ENCODE peak calls at places on chromosomes 13 and 19, in four cellular contexts. J is bronchial epithelial cell, A is IMR-90, W is neural crest cell. U is an unnamed sample.

GRCh38 chr19:31102674-31103073 is 246.6 kb downstream of the TSHZ3 start:
- DNase-seq in A (no peak), J (no peak), W (no peak), U (no peak)

GRCh38 chr13:61727714-61728275 is 312.1 kb upstream of the PCDH20 start:
- DNase-seq in A (no peak), W (no peak), J (peak), U (peak)

GRCh38 chr19:4046946-4047683 is 19.6 kb downstream of the ZBTB7A start:
- DNase-seq in W (no peak), A (no peak), J (no peak), U (no peak)

GRCh38 chr19:53432088-53432661 is 391 bp downstream of the ZNF761 start:
- DNase-seq in J (peak), W (peak), A (peak), U (peak)

GRCh38 chr13:90015565-90016507 is 1331.7 kb upstream of the MIR17HG start:
- DNase-seq in W (no peak), A (no peak), J (peak), U (no peak)

GRCh38 chr19:14670408-14670807 is 4.2 kb downstream of the ADGRE3 start:
- DNase-seq in J (no peak), A (no peak), W (no peak), U (no peak)

GRCh38 chr13:113364371-113364932 is 522 bp upstream of the GRTP1 start:
- DNase-seq in J (no peak), A (no peak), W (peak), U (peak)

GRCh38 chr13:50457430-50458393 is 385.8 kb downstream of the DLEU7 start:
- DNase-seq in W (no peak), J (no peak), A (no peak), U (no peak)

GRCh38 chr13:71242191-71242590 is 624.8 kb downstream of the DACH1 start:
- DNase-seq in W (no peak), A (no peak), J (no peak), U (no peak)

GRCh38 chr19:12543855-12544254 is 7.4 kb downstream of the ZNF564 start:
- DNase-seq in A (no peak), W (no peak), J (peak), U (peak)

GRCh38 chr13:93800342-93800741 is 573.7 kb downstream of the GPC6 start:
- DNase-seq in J (no peak), A (no peak), W (no peak), U (no peak)

GRCh38 chr19:11708457-11708856 is 30.3 kb downstream of the ZNF823 start:
- DNase-seq in A (no peak), W (no peak), J (no peak), U (no peak)

GRCh38 chr19:7681336-7682174 is 922 bp downstream of the TRAPPC5 start:
- DNase-seq in J (peak), A (peak), W (peak), U (peak)

DNA sequence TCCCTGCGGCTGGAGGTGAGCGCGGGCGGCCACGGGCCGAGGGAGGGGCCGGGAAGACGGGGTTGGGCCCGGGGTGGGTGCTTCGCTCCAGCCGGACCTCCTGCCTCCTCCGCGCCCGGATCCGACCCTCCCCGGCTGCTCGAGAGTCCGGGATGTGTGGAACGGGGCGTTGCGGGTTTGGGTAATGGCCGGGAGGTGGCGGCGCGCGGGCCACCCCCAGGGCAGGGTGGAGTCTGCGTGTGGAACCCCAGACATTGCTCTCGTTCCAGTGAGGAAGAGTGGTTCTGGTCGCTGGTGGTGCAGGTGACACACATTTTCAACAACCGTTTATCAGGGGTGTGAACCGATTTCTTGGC is 38.8 kb downstream of the ARHGEF7 start:
- DNase-seq in J (peak), A (no peak), W (no peak), U (no peak)
- TF ChIP-seq CTCF in J (no peak), A (no peak), W (no peak), U (no peak)

DNA sequence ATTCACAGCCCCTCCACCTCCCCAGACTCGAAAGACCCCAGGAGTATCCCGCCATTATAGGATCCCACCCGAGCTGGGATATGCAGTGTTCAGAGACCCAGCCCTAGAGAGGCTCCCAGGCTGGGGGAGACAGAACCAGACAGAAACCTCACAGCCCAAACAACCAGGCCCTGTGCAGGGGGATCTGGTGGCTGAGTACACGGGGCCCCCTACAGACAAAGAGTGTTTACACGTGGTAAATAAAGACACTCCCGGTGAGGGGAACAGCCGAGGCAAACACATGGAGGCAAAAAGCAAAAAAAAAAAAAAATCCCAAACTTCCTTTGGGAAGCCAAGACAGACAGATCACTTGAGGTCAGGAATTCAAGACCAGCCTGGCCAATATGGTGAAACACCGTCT is 25.1 kb downstream of the TINCR start:
- DNase-seq in A (no peak), W (no peak), J (no peak), U (no peak)
- TF ChIP-seq CTCF in A (peak), W (no peak), J (no peak), U (no peak)

GRCh38 chr19:44958090-44958489 is 2.9 kb downstream of the CLPTM1 start:
- DNase-seq in J (no peak), W (no peak), A (no peak), U (no peak)

GRCh38 chr19:44955500-44956439 is 590 bp downstream of the CLPTM1 start:
- DNase-seq in A (no peak), J (peak), W (no peak), U (peak)

GRCh38 chr19:44951179-44952159 is 3.7 kb upstream of the CLPTM1 start:
- DNase-seq in W (peak), A (peak), J (peak), U (peak)

GRCh38 chr19:44954278-44954648 is 917 bp upstream of the CLPTM1 start:
- DNase-seq in J (no peak), A (no peak), W (no peak), U (no peak)

DNA sequence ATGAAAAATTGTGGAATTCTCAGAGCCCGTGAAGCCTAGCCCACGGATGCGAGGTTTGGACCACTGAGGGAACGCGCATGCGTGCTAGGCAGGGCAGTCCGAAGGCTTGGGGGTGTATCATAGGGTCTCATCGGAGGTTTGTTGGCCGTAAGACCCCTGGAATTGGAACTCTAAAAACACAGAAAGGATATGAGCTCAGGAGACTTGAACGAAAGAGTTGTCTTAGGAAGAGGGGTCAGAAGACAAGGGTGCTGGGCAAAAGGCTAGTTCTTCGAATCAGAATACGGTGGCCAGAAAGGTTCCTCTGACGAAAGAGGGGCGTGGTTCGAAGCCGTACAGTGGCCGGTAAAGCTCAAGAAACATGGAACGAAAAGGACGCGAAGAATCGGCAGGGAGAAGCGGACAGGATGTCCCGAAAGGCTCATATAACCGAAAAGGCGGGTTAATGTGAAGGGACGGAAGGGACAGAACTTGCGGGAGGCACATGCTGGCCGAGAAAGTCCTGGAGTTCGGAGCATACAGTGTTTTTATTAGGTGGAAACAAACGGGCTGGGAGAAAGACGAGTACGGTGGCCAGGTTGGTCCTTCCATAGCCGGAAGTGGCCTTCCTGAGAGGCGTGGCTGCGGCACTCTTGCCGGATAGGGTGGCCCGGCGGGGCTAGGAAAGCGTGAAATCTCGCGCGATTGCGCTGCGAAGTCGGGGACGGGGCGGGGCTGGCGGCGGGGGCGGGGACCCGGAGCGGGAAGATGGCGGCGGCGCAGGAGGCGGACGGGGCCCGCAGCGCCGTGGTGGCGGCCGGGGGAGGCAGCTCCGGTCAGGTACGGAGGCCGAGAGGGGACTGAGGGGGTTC is at the start of gene CLPTM1:
- DNase-seq in J (peak), W (peak), A (peak), U (peak)
- TF ChIP-seq CTCF in J (no peak), W (no peak), A (no peak), U (no peak)

DNA sequence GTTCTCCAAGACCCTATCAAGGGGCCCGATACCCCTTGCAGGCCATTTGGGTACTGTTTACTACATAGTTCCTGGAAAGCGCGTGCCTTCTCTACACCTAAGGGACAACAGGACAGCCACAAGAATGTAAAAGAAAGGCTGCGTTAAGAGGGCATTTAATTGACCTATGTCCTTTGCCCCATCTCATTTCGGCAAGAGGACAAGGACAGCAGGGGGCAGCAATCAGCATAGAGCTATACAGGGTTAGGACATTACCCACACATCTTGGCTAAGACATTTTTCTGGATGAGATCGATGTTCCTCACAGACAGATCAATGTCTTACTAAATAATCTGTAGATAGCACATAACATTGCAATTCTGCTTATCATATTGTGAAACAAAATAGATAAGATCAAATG is 41.2 kb downstream of the FLT3 start:
- DNase-seq in W (peak), A (peak), J (peak), U (peak)
- TF ChIP-seq CTCF in W (peak), A (peak), J (peak), U (peak)

DNA sequence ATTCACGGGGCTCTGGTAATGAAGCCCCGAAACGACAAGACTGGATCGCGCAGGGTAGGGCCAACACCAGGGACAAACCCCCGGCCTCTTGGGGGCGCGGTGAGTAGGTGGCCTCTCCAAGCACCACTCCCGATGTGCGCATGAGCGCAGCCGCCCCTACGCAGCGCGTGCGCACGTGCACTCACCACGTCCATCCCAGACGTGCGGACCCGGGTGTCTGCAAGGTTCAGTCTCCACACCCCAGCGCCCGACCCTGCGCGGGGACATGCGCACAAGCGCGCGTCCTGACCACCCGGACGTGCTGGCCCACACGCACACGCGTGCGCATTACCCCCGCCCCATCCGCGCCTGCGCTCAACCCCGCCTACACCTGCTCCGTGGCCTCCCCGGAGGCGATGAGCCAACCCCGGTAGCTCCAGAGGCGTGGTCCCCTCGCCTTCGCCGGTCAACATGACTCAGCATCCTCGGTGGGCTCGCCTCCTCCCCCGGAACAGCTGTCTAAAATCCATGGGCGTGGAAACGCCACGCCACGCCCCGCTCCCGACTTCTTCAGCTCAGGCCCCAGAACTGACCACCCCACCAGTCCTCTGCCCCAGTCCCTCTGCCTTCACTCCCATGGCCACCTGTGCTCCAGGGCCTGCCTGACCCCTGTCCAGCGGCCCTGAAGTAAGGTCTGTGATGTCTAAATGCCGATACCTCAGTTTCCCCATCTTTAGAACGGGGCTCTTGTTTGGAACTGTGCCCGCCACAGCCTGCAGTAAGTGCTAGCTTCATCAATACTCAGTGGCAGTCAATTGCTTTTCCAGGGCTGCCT is 5.6 kb upstream of the GPI start:
- DNase-seq in J (peak), W (peak), A (peak), U (peak)
- TF ChIP-seq CTCF in J (peak), W (peak), A (peak), U (peak)

DNA sequence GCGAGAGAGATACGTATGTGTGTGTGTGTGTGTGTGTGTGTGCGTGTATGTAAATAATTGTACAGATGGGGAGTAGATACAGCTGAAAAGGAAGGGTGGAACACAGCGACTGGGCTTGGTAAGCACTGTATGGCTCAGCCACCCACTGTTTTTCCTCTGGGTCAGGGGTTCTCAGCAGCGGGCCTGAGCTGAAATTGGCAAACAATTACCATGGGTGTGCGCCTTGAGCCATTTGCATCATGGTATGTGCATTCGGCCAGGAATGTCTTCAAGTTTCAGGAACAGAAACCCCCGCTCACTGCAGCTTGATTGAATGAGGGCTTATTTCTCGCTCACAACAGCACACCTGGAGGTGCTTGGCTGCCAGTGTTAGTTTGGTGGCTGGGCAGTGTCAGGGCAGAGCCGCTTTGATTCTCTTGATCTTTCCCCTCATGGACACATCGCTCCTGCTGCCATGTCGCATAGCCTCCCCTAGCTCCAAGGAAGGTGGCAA is 126.7 kb downstream of the SIPA1L3 start:
- DNase-seq in J (no peak), W (no peak), A (no peak), U (no peak)
- TF ChIP-seq CTCF in J (no peak), W (no peak), A (no peak), U (no peak)

GRCh38 chr19:16862826-16863405 is 25.9 kb upstream of the F2RL3 start:
- DNase-seq in A (no peak), J (no peak), W (no peak), U (no peak)

GRCh38 chr19:16859626-16860025 is 29.2 kb upstream of the F2RL3 start:
- DNase-seq in A (no peak), W (no peak), J (no peak), U (no peak)

GRCh38 chr19:16861875-16862274 is 26.9 kb upstream of the F2RL3 start:
- DNase-seq in J (no peak), W (no peak), A (no peak), U (no peak)

GRCh38 chr19:16860118-16860517 is 28.7 kb upstream of the F2RL3 start:
- DNase-seq in J (no peak), A (no peak), W (no peak), U (no peak)

DNA sequence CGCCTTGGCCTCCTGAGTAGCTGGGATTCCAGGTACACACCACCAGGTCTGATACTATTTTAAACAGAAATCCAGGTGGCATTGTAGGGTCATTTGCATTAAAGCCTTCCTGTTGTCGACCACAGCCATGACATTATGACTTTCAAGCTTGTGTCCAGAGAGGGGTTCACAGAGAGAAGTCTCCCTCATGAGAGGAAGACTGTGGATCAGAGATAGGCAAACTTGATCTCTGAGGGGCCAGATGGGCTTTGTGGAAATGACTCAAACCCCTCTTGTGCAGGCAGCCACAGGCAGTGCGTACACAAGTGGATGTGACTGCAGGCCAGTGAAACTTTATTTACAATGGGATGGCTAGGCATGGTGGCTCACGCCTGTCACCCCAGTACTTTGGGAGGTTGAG is 27.8 kb upstream of the F2RL3 start:
- DNase-seq in J (no peak), W (no peak), A (no peak), U (no peak)
- TF ChIP-seq CTCF in J (no peak), W (no peak), A (no peak), U (no peak)

GRCh38 chr13:58300974-58301681 is 669.6 kb downstream of the PCDH17 start:
- DNase-seq in W (no peak), J (no peak), A (no peak), U (no peak)
- TF ChIP-seq CTCF in W (no peak), J (no peak), A (no peak), U (no peak)

GRCh38 chr19:45121827-45122345 is 28.9 kb downstream of the PPP1R37 start:
- DNase-seq in W (no peak), J (no peak), A (no peak), U (peak)

GRCh38 chr19:45124021-45124420 is 31.0 kb downstream of the PPP1R37 start:
- DNase-seq in W (no peak), A (no peak), J (no peak), U (no peak)

GRCh38 chr19:45125360-45125759 is 32.4 kb downstream of the PPP1R37 start:
- DNase-seq in J (no peak), A (no peak), W (no peak), U (no peak)

GRCh38 chr19:45122832-45123231 is 29.9 kb downstream of the PPP1R37 start:
- DNase-seq in A (no peak), J (no peak), W (no peak), U (no peak)

DNA sequence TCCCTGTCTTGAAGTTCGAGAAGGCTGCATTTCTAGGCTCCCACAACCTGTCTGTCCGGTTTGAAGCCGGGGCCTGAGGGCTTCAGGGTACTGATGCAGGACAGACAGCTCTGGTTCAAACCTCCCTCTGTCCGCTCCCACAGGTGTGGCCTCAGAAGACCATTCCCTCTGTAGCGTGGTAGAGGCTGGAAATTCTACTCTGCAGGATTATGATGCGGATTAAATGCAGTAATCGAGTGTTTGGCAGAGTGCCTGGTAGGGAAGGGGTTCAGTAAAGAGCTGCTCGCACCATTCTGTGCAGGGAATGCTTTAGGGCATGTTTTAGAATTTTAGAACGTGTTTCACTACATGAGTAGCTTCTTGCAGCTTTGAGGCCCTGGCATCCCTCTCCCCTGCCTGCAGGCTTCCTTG is 30.5 kb downstream of the PPP1R37 start:
- DNase-seq in A (no peak), J (peak), W (no peak), U (peak)
- TF ChIP-seq CTCF in A (no peak), J (no peak), W (no peak), U (no peak)

DNA sequence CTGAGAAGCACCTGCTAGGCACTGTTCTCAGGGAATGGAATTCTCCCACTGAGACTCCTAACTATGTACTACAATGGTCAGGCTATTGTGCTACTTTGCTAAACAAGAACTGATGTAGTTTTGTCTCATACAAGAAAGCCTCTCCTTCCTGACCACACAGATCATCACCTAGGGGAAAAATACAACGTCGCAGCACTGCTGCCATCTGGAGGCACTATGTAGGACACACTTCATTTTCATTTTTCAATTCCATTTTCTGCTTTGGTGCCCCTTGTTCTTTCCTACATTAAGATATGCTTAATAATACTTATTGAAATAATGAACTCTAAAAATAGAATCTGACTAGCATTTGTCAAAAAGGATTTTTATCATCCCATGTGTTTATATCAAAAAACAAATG is 21.1 kb downstream of the PROSER1 start:
- DNase-seq in J (peak), A (peak), W (peak), U (peak)
- TF ChIP-seq CTCF in J (peak), A (peak), W (peak), U (peak)

U was measured in epithelial cell of esophagus.